ENCODE peak calls at places on chromosomes 11 and 22, in ten cellular contexts. V is stimulated activated CD4-positive, alpha-beta T cell treated with anti-CD3 and anti-CD28 coated beads, Interleukin-1b, Interleukin-23, amount 100 ng/mL, for 4 hours; U is activated CD4-positive, alpha-beta T cell treated with anti-CD3 and anti-CD28 coated beads, Interleukin-2, amount 50 U/mL, for 4 hours; O is RPMI8226; J is nucleus accumbens; C is sigmoid colon; T is naive B cell; W is GM12865; K is astrocyte; E is brain pericyte. B is an unnamed sample.

GRCh38 chr11:65953471-65953870 is 8.1 kb upstream of the SART1 start:
- DNase-seq in V (no peak), U (no peak), O (no peak), J (no peak), C (no peak), T (no peak), W (no peak), K (no peak), E (no peak), B (no peak)

GRCh38 chr11:125999234-125999880 is 53.5 kb downstream of the VSIG10L2 start:
- DNase-seq in V (no peak), U (no peak), O (no peak), J (no peak), C (no peak), T (no peak), W (no peak), K (no peak), E (no peak), B (no peak)

GRCh38 chr11:119696378-119697157 is 32.4 kb downstream of the NECTIN1 start:
- DNase-seq in V (no peak), U (no peak), O (no peak), J (no peak), C (no peak), T (no peak), W (peak), K (no peak), E (no peak), B (no peak)

GRCh38 chr11:134667175-134667500 is 255.1 kb upstream of the B3GAT1 start:
- DNase-seq in V (no peak), U (no peak), O (no peak), J (no peak), C (peak), T (no peak), W (no peak), K (no peak), E (no peak), B (no peak)

GRCh38 chr22:29359469-29359868 is 28.9 kb downstream of the AP1B1 start:
- DNase-seq in V (no peak), U (no peak), O (peak), J (no peak), C (peak), T (no peak), W (no peak), K (peak), E (no peak), B (no peak)

GRCh38 chr22:21764038-21764804 is 28.6 kb upstream of the YPEL1 start:
- DNase-seq in V (no peak), U (peak), O (no peak), J (no peak), C (no peak), T (no peak), W (no peak), K (no peak), E (no peak), B (peak)

GRCh38 chr11:121557348-121557747 is 104.6 kb upstream of the SORL1-AS1 start:
- DNase-seq in V (no peak), U (no peak), O (no peak), J (no peak), C (no peak), T (no peak), W (peak), K (peak), E (no peak), B (no peak)

GRCh38 chr22:46659791-46660186 is 39.6 kb downstream of the GRAMD4 start:
- DNase-seq in V (no peak), U (no peak), O (no peak), J (no peak), C (no peak), T (no peak), W (no peak), K (no peak), E (no peak), B (no peak)

GRCh38 chr22:34395370-34395769 is 475.1 kb upstream of the LARGE1 start:
- DNase-seq in V (no peak), U (no peak), O (no peak), J (no peak), C (no peak), T (no peak), W (no peak), K (no peak), E (no peak), B (no peak)

GRCh38 chr11:130209944-130210854 is 50.6 kb downstream of the ST14 start:
- DNase-seq in V (no peak), U (no peak), O (no peak), J (no peak), C (peak), T (no peak), W (no peak), K (no peak), E (no peak), B (peak)

GRCh38 chr11:124987096-124987495 is 33.1 kb downstream of the CCDC15 start:
- DNase-seq in V (no peak), U (no peak), O (no peak), J (no peak), C (no peak), T (no peak), W (no peak), K (no peak), E (no peak), B (no peak)

GRCh38 chr11:69402251-69402892 is 79.1 kb upstream of the LINC01488 start:
- DNase-seq in V (no peak), U (no peak), O (no peak), J (no peak), C (no peak), T (no peak), W (no peak), K (no peak), E (no peak), B (no peak)

GRCh38 chr11:125338886-125339811 is 156.9 kb downstream of the FEZ1 start:
- DNase-seq in V (no peak), U (no peak), O (no peak), J (no peak), C (no peak), T (no peak), W (no peak), K (no peak), E (peak), B (no peak)

GRCh38 chr22:44669725-44670027 is 32.3 kb upstream of the PRR5 start:
- DNase-seq in V (no peak), U (no peak), O (peak), J (no peak), C (no peak), T (no peak), W (no peak), K (no peak), E (no peak), B (no peak)

GRCh38 chr11:36075053-36075452 is 131.2 kb downstream of the LDLRAD3 start:
- DNase-seq in V (no peak), U (no peak), O (no peak), J (no peak), C (no peak), T (no peak), W (no peak), K (peak), E (peak), B (no peak)

GRCh38 chr11:33692013-33692504 is 8.6 kb downstream of the C11orf91 start:
- DNase-seq in V (no peak), U (no peak), O (peak), J (no peak), C (peak), T (no peak), W (peak), K (peak), E (peak), B (no peak)

GRCh38 chr11:66346476-66347424 is 679 bp downstream of the B4GAT1 start:
- DNase-seq in V (no peak), U (no peak), O (peak), J (no peak), C (no peak), T (no peak), W (no peak), K (no peak), E (no peak), B (no peak)

GRCh38 chr22:18104566-18104965 is 6.0 kb upstream of the TUBA8 start:
- DNase-seq in V (no peak), U (no peak), O (no peak), J (no peak), C (no peak), T (no peak), W (peak), K (peak), E (no peak), B (no peak)

GRCh38 chr11:32131321-32131720 is 40.4 kb downstream of the RCN1 start:
- DNase-seq in V (no peak), U (no peak), O (no peak), J (no peak), C (no peak), T (no peak), W (no peak), K (peak), E (no peak), B (no peak)

B was measured in stimulated activated CD8-positive, alpha-beta memory T cell treated with anti-CD3 and anti-CD28 coated beads, Interleukin-4, amount 100 ng/mL, for 48 hours.